ENCODE peak calls at places on chromosome 14, in five cellular contexts. X is foreskin fibroblast, I is cardiac fibroblast, S is GM10248, V is PC-9. Y is an unnamed sample.

GRCh38 chr14:99426265-99426664 is 54.4 kb downstream of the SETD3 start:
- DNase-seq in X (no peak), I (no peak), S (no peak), V (no peak), Y (no peak)

GRCh38 chr14:98766818-98767217 is 505.2 kb downstream of the BCL11B start:
- DNase-seq in X (no peak), I (no peak), S (no peak), V (no peak), Y (no peak)

GRCh38 chr14:80215756-80216581 is 4.7 kb upstream of the DIO2 start:
- DNase-seq in X (no peak), I (peak), S (no peak), V (no peak), Y (no peak)

GRCh38 chr14:101492716-101493115 is 68.6 kb upstream of the DIO3 start:
- DNase-seq in X (no peak), I (no peak), S (no peak), V (no peak), Y (no peak)

GRCh38 chr14:88919502-88919901 is 95.1 kb downstream of the TTC8 start:
- DNase-seq in X (no peak), I (no peak), S (no peak), V (no peak), Y (no peak)

GRCh38 chr14:67510836-67511235 is 22.3 kb upstream of the PLEKHH1 start:
- DNase-seq in X (no peak), I (no peak), S (no peak), V (no peak), Y (no peak)

GRCh38 chr14:91649930-91650329 is 82.0 kb downstream of the CATSPERB start:
- DNase-seq in X (peak), I (peak), S (peak), V (peak), Y (peak)

GRCh38 chr14:64572721-64573508 is 23.2 kb downstream of the PPP1R36 start:
- DNase-seq in X (no peak), I (no peak), S (no peak), V (no peak), Y (no peak)

GRCh38 chr14:59831121-59831730 is 39.4 kb downstream of the RTN1 start:
- DNase-seq in X (no peak), I (no peak), S (no peak), V (no peak), Y (no peak)

GRCh38 chr14:49294736-49295135 is 291.4 kb downstream of the RPS29 start:
- DNase-seq in X (no peak), I (no peak), S (no peak), V (no peak), Y (no peak)

GRCh38 chr14:100147181-100147631 is 12.2 kb downstream of the DEGS2 start:
- DNase-seq in X (no peak), I (no peak), S (peak), V (no peak), Y (no peak)

GRCh38 chr14:50001999-50002925 is 109.4 kb downstream of the ARF6 start:
- DNase-seq in X (no peak), I (no peak), S (peak), V (no peak), Y (no peak)

GRCh38 chr14:77903233-77903632 is 103.3 kb downstream of the ADCK1 start:
- DNase-seq in X (peak), I (no peak), S (no peak), V (no peak), Y (no peak)

GRCh38 chr14:55430024-55430690 is 10.3 kb downstream of the TBPL2 start:
- DNase-seq in X (peak), I (peak), S (peak), V (peak), Y (peak)

DNA sequence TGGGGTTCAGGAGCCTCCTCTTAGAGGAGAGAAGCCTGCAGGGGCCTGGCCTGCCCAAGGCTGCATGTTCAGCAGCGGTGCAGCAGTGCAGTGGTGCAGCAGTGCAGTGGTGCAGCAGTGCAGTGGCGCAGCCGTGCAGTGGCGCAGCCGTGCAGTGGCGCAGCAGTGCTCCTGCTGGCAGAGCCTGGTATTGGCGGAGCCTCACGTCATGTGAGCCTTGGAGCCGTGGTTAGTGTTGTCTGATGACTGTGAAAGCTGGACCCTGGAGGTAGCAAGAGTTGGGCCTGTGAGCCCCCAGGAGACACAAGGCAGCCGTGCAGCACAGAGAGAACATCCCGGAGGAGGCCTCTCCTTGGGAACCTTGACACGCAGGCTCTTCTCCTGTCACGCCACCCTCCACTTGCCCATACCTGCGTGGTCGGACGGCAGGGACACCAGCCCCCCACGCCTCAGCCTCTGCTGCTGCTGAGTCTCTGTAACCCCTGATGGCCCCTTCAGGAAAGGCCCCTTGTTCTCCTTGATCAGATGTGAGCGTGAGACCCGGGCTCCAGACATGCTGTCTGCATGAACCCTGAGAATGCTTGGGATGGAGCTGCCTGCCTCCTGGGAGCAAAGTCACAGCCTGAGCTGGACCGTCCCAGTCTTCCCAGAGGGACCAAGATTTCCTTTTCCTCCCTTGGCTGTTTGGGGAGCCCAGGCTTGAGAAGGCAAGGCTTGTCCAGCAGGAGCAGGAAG is 193.7 kb downstream of the KIF26A start:
- DNase-seq in X (no peak), I (no peak), S (no peak), V (no peak), Y (no peak)
- TF ChIP-seq CTCF in X (no peak), I (no peak), S (no peak), V (peak), Y (no peak)

GRCh38 chr14:52730708-52731111 is 744 bp downstream of the STYX start:
- DNase-seq in X (no peak), I (peak), S (no peak), V (no peak), Y (no peak)

GRCh38 chr14:52729585-52729924 is 411 bp upstream of the STYX start:
- DNase-seq in X (no peak), I (no peak), S (no peak), V (no peak), Y (no peak)

GRCh38 chr14:52724360-52724644 is 5.7 kb upstream of the STYX start:
- DNase-seq in X (no peak), I (no peak), S (no peak), V (no peak), Y (no peak)

GRCh38 chr14:52733824-52734223 is 3.9 kb downstream of the STYX start:
- DNase-seq in X (no peak), I (no peak), S (no peak), V (no peak), Y (no peak)

GRCh38 chr14:52729925-52730707 is at the start of gene STYX:
- DNase-seq in X (peak), I (peak), S (peak), V (peak), Y (peak)
- TF ChIP-seq CTCF in X (no peak), I (no peak), S (no peak), V (peak), Y (no peak)

DNA sequence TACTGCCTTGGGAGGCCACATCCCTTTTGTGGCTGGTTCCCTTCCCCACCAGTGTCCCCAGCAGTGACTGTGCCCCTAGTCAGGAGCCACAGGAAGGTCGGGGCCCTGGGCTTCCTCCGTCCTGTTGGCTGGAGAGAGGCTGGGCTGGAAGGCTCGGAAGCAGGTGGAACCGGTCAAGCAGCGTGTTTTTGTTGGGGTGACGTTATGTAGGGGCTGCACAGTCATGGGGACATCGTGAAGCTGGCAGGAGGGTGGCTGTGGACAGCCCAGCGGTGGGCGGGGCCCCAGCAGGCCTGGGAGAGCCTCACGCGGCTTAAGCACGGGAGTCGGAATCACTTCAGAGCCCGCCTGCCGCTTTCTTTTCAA is 10.1 kb downstream of the XRCC3 start:
- DNase-seq in X (no peak), I (no peak), S (no peak), V (peak), Y (no peak)
- TF ChIP-seq CTCF in X (no peak), I (no peak), S (no peak), V (no peak), Y (no peak)

GRCh38 chr14:23563473-23564180 is 4.0 kb downstream of the AP1G2 start:
- DNase-seq in X (no peak), I (no peak), S (no peak), V (no peak), Y (no peak)

GRCh38 chr14:23562822-23563472 is 4.6 kb downstream of the AP1G2 start:
- DNase-seq in X (peak), I (peak), S (peak), V (peak), Y (no peak)

GRCh38 chr14:23565626-23566025 is 2.0 kb downstream of the AP1G2 start:
- DNase-seq in X (no peak), I (no peak), S (no peak), V (no peak), Y (no peak)

GRCh38 chr14:23564876-23565275 is 2.7 kb downstream of the AP1G2 start:
- DNase-seq in X (no peak), I (no peak), S (no peak), V (no peak), Y (no peak)

DNA sequence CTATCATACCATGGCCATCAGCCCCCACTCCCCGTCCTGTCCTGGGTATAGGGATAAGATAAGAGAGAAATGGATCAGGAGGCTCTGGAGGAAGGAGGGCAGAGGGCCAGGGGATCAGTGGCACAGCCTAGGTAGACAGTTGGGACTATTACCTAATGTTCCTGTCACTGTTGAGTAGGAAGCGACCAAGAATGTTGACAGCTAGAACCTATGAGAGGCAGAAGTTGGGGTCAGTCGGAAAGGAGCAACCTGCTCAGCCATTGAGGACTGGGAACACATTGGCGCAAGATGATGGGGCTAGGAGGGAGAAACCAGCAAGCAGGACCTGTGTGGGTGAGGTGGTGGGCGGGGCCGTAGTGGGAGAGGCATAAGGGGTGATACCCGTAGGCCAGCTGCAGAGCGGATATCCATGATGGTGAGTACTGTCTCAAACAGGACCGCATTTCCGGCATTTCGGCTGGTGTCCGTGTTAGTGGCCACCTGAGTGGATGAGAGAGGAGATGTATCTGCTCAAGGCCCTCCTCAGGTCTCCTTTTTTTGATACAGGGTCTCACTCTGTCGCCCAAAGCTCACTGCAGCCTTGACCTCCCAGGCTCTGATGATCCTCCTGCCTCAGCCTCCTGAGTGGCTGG is 3.3 kb downstream of the AP1G2 start:
- DNase-seq in X (no peak), I (no peak), S (no peak), V (no peak), Y (no peak)
- TF ChIP-seq CTCF in X (no peak), I (no peak), S (no peak), V (no peak), Y (no peak)

GRCh38 chr14:75143761-75144527 is 17.1 kb upstream of the NEK9 start:
- DNase-seq in X (no peak), I (no peak), S (no peak), V (no peak), Y (no peak)

GRCh38 chr14:75150150-75150549 is 23.3 kb upstream of the NEK9 start:
- DNase-seq in X (no peak), I (peak), S (no peak), V (no peak), Y (no peak)

GRCh38 chr14:75144944-75145343 is 18.1 kb upstream of the NEK9 start:
- DNase-seq in X (no peak), I (no peak), S (no peak), V (no peak), Y (no peak)

GRCh38 chr14:75142494-75142893 is 15.6 kb upstream of the NEK9 start:
- DNase-seq in X (no peak), I (no peak), S (no peak), V (no peak), Y (no peak)

DNA sequence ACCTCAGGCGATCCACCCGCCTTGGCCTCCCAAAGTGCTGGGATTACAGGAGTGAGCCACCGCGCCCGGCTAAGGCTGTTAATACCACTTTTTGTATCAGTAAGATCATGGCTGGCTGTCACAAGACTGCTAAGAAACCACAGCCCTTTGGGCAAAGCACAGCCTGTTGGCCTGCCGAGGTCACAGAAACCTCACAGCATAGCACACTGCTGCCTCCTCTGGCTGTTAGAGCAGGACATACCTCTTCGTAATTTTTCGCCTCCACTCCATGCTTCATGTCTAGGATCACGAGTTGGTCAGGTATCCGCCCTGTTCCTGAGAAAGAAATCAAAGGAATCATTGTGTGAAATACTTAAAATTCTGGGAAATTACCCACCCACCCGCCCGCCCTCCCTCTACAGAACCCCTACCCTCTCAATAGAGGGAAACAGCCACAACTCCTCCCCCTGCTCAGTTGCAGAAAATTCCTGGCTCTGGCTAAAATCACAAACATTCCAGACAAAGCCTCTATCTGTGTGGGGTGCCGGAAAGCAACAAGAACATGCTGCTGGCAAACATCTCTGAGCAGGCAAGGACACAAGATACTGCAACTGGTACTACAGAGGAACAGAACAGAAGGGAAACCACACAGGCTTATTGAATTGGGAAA is 20.7 kb upstream of the NEK9 start:
- DNase-seq in X (peak), I (peak), S (no peak), V (no peak), Y (peak)
- TF ChIP-seq CTCF in X (peak), I (peak), S (no peak), V (no peak), Y (peak)

GRCh38 chr14:36524874-36525745 is 5.1 kb upstream of the NKX2-1 start:
- DNase-seq in X (no peak), I (no peak), S (peak), V (peak), Y (no peak)
- TF ChIP-seq CTCF in X (peak), I (peak), S (no peak), V (peak), Y (peak)

GRCh38 chr14:45990252-45990651 is 661.3 kb downstream of the RPL10L start:
- DNase-seq in X (no peak), I (peak), S (no peak), V (no peak), Y (no peak)
- TF ChIP-seq CTCF in X (no peak), I (peak), S (no peak), V (peak), Y (no peak)

Y was measured in AG09319.